ENCODE peak calls at places on chromosomes 13 and 19, in eight cellular contexts. One of them, this sample, is unnamed.

GRCh38 chr13:25608181-25608580 is 236.4 kb downstream of the ATP8A2 start:
- DNase-seq in NK-92 treated with Interleukin-12 subunit alpha and Interleukin-12 subunit beta, amount 100 ng/mL, for 24 hours: no peak
- DNase-seq in cardiac muscle cell: no peak
- DNase-seq in dermis blood vessel endothelial cell: no peak
- DNase-seq in neural progenitor cell: no peak
- DNase-seq in stimulated activated CD4-positive, alpha-beta T cell treated with anti-CD3 and anti-CD28 coated beads, Interleukin-1b, Interleukin-23, amount 100 ng/mL, for 24 hours: no peak
- DNase-seq in PC-3: no peak
- DNase-seq in HS-5: no peak
- DNase-seq in this sample: no peak

GRCh38 chr13:41847216-41847615 is 113.7 kb downstream of the VWA8 start:
- DNase-seq in stimulated activated CD4-positive, alpha-beta T cell treated with anti-CD3 and anti-CD28 coated beads, Interleukin-1b, Interleukin-23, amount 100 ng/mL, for 24 hours: no peak
- DNase-seq in cardiac muscle cell: no peak
- DNase-seq in HS-5: no peak
- DNase-seq in PC-3: no peak
- DNase-seq in dermis blood vessel endothelial cell: no peak
- DNase-seq in NK-92 treated with Interleukin-12 subunit alpha and Interleukin-12 subunit beta, amount 100 ng/mL, for 24 hours: no peak
- DNase-seq in neural progenitor cell: no peak
- DNase-seq in this sample: no peak

GRCh38 chr13:20360041-20360491 is 127.9 kb upstream of the GJB6 start:
- DNase-seq in HS-5: no peak
- DNase-seq in cardiac muscle cell: no peak
- DNase-seq in neural progenitor cell: no peak
- DNase-seq in NK-92 treated with Interleukin-12 subunit alpha and Interleukin-12 subunit beta, amount 100 ng/mL, for 24 hours: no peak
- DNase-seq in dermis blood vessel endothelial cell: no peak
- DNase-seq in stimulated activated CD4-positive, alpha-beta T cell treated with anti-CD3 and anti-CD28 coated beads, Interleukin-1b, Interleukin-23, amount 100 ng/mL, for 24 hours: no peak
- DNase-seq in PC-3: peak; percentile 70
- DNase-seq in this sample: no peak

GRCh38 chr19:50383307-50383851 is 768 bp upstream of the POLD1 start:
- DNase-seq in NK-92 treated with Interleukin-12 subunit alpha and Interleukin-12 subunit beta, amount 100 ng/mL, for 24 hours: no peak
- DNase-seq in stimulated activated CD4-positive, alpha-beta T cell treated with anti-CD3 and anti-CD28 coated beads, Interleukin-1b, Interleukin-23, amount 100 ng/mL, for 24 hours: no peak
- DNase-seq in PC-3: no peak
- DNase-seq in cardiac muscle cell: no peak
- DNase-seq in neural progenitor cell: no peak
- DNase-seq in dermis blood vessel endothelial cell: no peak
- DNase-seq in HS-5: no peak
- DNase-seq in this sample: no peak

GRCh38 chr13:97018029-97018819 is 23.9 kb upstream of the OXGR1 start:
- DNase-seq in cardiac muscle cell: peak; percentile 68
- DNase-seq in neural progenitor cell: peak; percentile 67
- DNase-seq in dermis blood vessel endothelial cell: peak; percentile 80
- DNase-seq in stimulated activated CD4-positive, alpha-beta T cell treated with anti-CD3 and anti-CD28 coated beads, Interleukin-1b, Interleukin-23, amount 100 ng/mL, for 24 hours: peak; percentile 4
- DNase-seq in HS-5: no peak
- DNase-seq in NK-92 treated with Interleukin-12 subunit alpha and Interleukin-12 subunit beta, amount 100 ng/mL, for 24 hours: no peak
- DNase-seq in PC-3: peak; percentile 72
- DNase-seq in this sample: peak; percentile 74

GRCh38 chr13:30720470-30720869 is 14.9 kb upstream of the ALOX5AP start:
- DNase-seq in PC-3: no peak
- DNase-seq in cardiac muscle cell: no peak
- DNase-seq in HS-5: no peak
- DNase-seq in NK-92 treated with Interleukin-12 subunit alpha and Interleukin-12 subunit beta, amount 100 ng/mL, for 24 hours: no peak
- DNase-seq in neural progenitor cell: no peak
- DNase-seq in dermis blood vessel endothelial cell: no peak
- DNase-seq in stimulated activated CD4-positive, alpha-beta T cell treated with anti-CD3 and anti-CD28 coated beads, Interleukin-1b, Interleukin-23, amount 100 ng/mL, for 24 hours: no peak
- DNase-seq in this sample: no peak

GRCh38 chr13:97259787-97260641 is 37.9 kb downstream of the MBNL2 start:
- DNase-seq in NK-92 treated with Interleukin-12 subunit alpha and Interleukin-12 subunit beta, amount 100 ng/mL, for 24 hours: no peak
- DNase-seq in neural progenitor cell: no peak
- DNase-seq in stimulated activated CD4-positive, alpha-beta T cell treated with anti-CD3 and anti-CD28 coated beads, Interleukin-1b, Interleukin-23, amount 100 ng/mL, for 24 hours: no peak
- DNase-seq in PC-3: peak; percentile 49
- DNase-seq in HS-5: peak; percentile 35
- DNase-seq in dermis blood vessel endothelial cell: peak; percentile 81
- DNase-seq in cardiac muscle cell: no peak
- DNase-seq in this sample: peak; percentile 9

GRCh38 chr19:10289167-10289835 is 451 bp upstream of the ICAM5 start:
- DNase-seq in dermis blood vessel endothelial cell: peak; percentile 45
- DNase-seq in HS-5: peak; percentile 80
- DNase-seq in neural progenitor cell: peak; percentile 73
- DNase-seq in stimulated activated CD4-positive, alpha-beta T cell treated with anti-CD3 and anti-CD28 coated beads, Interleukin-1b, Interleukin-23, amount 100 ng/mL, for 24 hours: no peak
- DNase-seq in NK-92 treated with Interleukin-12 subunit alpha and Interleukin-12 subunit beta, amount 100 ng/mL, for 24 hours: peak; percentile 52
- DNase-seq in PC-3: peak; percentile 45
- DNase-seq in cardiac muscle cell: peak; percentile 77
- DNase-seq in this sample: no peak

GRCh38 chr19:23283925-23284324 is 33.7 kb upstream of the ZNF724 start:
- DNase-seq in NK-92 treated with Interleukin-12 subunit alpha and Interleukin-12 subunit beta, amount 100 ng/mL, for 24 hours: no peak
- DNase-seq in PC-3: peak; percentile 24
- DNase-seq in neural progenitor cell: peak; percentile 55
- DNase-seq in cardiac muscle cell: peak; percentile 18
- DNase-seq in dermis blood vessel endothelial cell: peak; percentile 49
- DNase-seq in stimulated activated CD4-positive, alpha-beta T cell treated with anti-CD3 and anti-CD28 coated beads, Interleukin-1b, Interleukin-23, amount 100 ng/mL, for 24 hours: peak; percentile 29
- DNase-seq in HS-5: no peak
- DNase-seq in this sample: peak; percentile 49

GRCh38 chr13:42747399-42747873 is 33.9 kb upstream of the FAM216B start:
- DNase-seq in HS-5: peak; percentile 19
- DNase-seq in NK-92 treated with Interleukin-12 subunit alpha and Interleukin-12 subunit beta, amount 100 ng/mL, for 24 hours: no peak
- DNase-seq in dermis blood vessel endothelial cell: peak; percentile 0
- DNase-seq in stimulated activated CD4-positive, alpha-beta T cell treated with anti-CD3 and anti-CD28 coated beads, Interleukin-1b, Interleukin-23, amount 100 ng/mL, for 24 hours: no peak
- DNase-seq in neural progenitor cell: no peak
- DNase-seq in PC-3: peak; percentile 64
- DNase-seq in cardiac muscle cell: no peak
- DNase-seq in this sample: peak; percentile 14

GRCh38 chr19:412356-413355 is 3.7 kb upstream of the C2CD4C start:
- DNase-seq in dermis blood vessel endothelial cell: no peak
- DNase-seq in NK-92 treated with Interleukin-12 subunit alpha and Interleukin-12 subunit beta, amount 100 ng/mL, for 24 hours: no peak
- DNase-seq in neural progenitor cell: peak; percentile 82
- DNase-seq in cardiac muscle cell: no peak
- DNase-seq in stimulated activated CD4-positive, alpha-beta T cell treated with anti-CD3 and anti-CD28 coated beads, Interleukin-1b, Interleukin-23, amount 100 ng/mL, for 24 hours: no peak
- DNase-seq in HS-5: no peak
- DNase-seq in PC-3: no peak
- DNase-seq in this sample: no peak

GRCh38 chr19:7916137-7916907 is 1.7 kb downstream of the TGFBR3L start:
- DNase-seq in neural progenitor cell: peak; percentile 74
- DNase-seq in stimulated activated CD4-positive, alpha-beta T cell treated with anti-CD3 and anti-CD28 coated beads, Interleukin-1b, Interleukin-23, amount 100 ng/mL, for 24 hours: no peak
- DNase-seq in NK-92 treated with Interleukin-12 subunit alpha and Interleukin-12 subunit beta, amount 100 ng/mL, for 24 hours: no peak
- DNase-seq in HS-5: no peak
- DNase-seq in cardiac muscle cell: peak; percentile 34
- DNase-seq in dermis blood vessel endothelial cell: no peak
- DNase-seq in PC-3: peak; percentile 42
- DNase-seq in this sample: no peak

GRCh38 chr19:35488677-35489076 is 1.6 kb downstream of the KRTDAP start:
- DNase-seq in NK-92 treated with Interleukin-12 subunit alpha and Interleukin-12 subunit beta, amount 100 ng/mL, for 24 hours: no peak
- DNase-seq in HS-5: no peak
- DNase-seq in PC-3: no peak
- DNase-seq in neural progenitor cell: no peak
- DNase-seq in stimulated activated CD4-positive, alpha-beta T cell treated with anti-CD3 and anti-CD28 coated beads, Interleukin-1b, Interleukin-23, amount 100 ng/mL, for 24 hours: no peak
- DNase-seq in dermis blood vessel endothelial cell: no peak
- DNase-seq in cardiac muscle cell: no peak
- DNase-seq in this sample: no peak

GRCh38 chr13:110894086-110894485 is 20.8 kb downstream of the ANKRD10 start:
- DNase-seq in cardiac muscle cell: no peak
- DNase-seq in HS-5: no peak
- DNase-seq in PC-3: no peak
- DNase-seq in stimulated activated CD4-positive, alpha-beta T cell treated with anti-CD3 and anti-CD28 coated beads, Interleukin-1b, Interleukin-23, amount 100 ng/mL, for 24 hours: no peak
- DNase-seq in neural progenitor cell: no peak
- DNase-seq in NK-92 treated with Interleukin-12 subunit alpha and Interleukin-12 subunit beta, amount 100 ng/mL, for 24 hours: no peak
- DNase-seq in dermis blood vessel endothelial cell: no peak
- DNase-seq in this sample: no peak

GRCh38 chr13:97221989-97222700 is at the start of gene MBNL2:
- DNase-seq in HS-5: peak; percentile 57
- DNase-seq in cardiac muscle cell: peak; percentile 92
- DNase-seq in stimulated activated CD4-positive, alpha-beta T cell treated with anti-CD3 and anti-CD28 coated beads, Interleukin-1b, Interleukin-23, amount 100 ng/mL, for 24 hours: peak; percentile 53
- DNase-seq in dermis blood vessel endothelial cell: peak; percentile 97
- DNase-seq in NK-92 treated with Interleukin-12 subunit alpha and Interleukin-12 subunit beta, amount 100 ng/mL, for 24 hours: peak; percentile 33
- DNase-seq in neural progenitor cell: peak; percentile 87
- DNase-seq in PC-3: peak; percentile 87
- DNase-seq in this sample: peak; percentile 91

GRCh38 chr13:99640260-99640659 is 139.0 kb downstream of the TM9SF2 start:
- DNase-seq in HS-5: no peak
- DNase-seq in dermis blood vessel endothelial cell: no peak
- DNase-seq in neural progenitor cell: no peak
- DNase-seq in PC-3: no peak
- DNase-seq in stimulated activated CD4-positive, alpha-beta T cell treated with anti-CD3 and anti-CD28 coated beads, Interleukin-1b, Interleukin-23, amount 100 ng/mL, for 24 hours: no peak
- DNase-seq in NK-92 treated with Interleukin-12 subunit alpha and Interleukin-12 subunit beta, amount 100 ng/mL, for 24 hours: no peak
- DNase-seq in cardiac muscle cell: no peak
- DNase-seq in this sample: peak; percentile 65

GRCh38 chr19:27744926-27745844 is 1467.8 kb downstream of the UQCRFS1 start:
- DNase-seq in neural progenitor cell: no peak
- DNase-seq in HS-5: no peak
- DNase-seq in PC-3: no peak
- DNase-seq in cardiac muscle cell: no peak
- DNase-seq in stimulated activated CD4-positive, alpha-beta T cell treated with anti-CD3 and anti-CD28 coated beads, Interleukin-1b, Interleukin-23, amount 100 ng/mL, for 24 hours: no peak
- DNase-seq in dermis blood vessel endothelial cell: no peak
- DNase-seq in NK-92 treated with Interleukin-12 subunit alpha and Interleukin-12 subunit beta, amount 100 ng/mL, for 24 hours: no peak
- DNase-seq in this sample: peak; percentile 55

GRCh38 chr19:3857449-3858003 is 11.3 kb downstream of the ZFR2 start:
- DNase-seq in NK-92 treated with Interleukin-12 subunit alpha and Interleukin-12 subunit beta, amount 100 ng/mL, for 24 hours: no peak
- DNase-seq in stimulated activated CD4-positive, alpha-beta T cell treated with anti-CD3 and anti-CD28 coated beads, Interleukin-1b, Interleukin-23, amount 100 ng/mL, for 24 hours: no peak
- DNase-seq in cardiac muscle cell: peak; percentile 31
- DNase-seq in neural progenitor cell: no peak
- DNase-seq in HS-5: no peak
- DNase-seq in dermis blood vessel endothelial cell: no peak
- DNase-seq in PC-3: no peak
- DNase-seq in this sample: peak; percentile 62

GRCh38 chr13:24648271-24648670 is 31.9 kb upstream of the ATP12A start:
- DNase-seq in NK-92 treated with Interleukin-12 subunit alpha and Interleukin-12 subunit beta, amount 100 ng/mL, for 24 hours: no peak
- DNase-seq in dermis blood vessel endothelial cell: no peak
- DNase-seq in PC-3: no peak
- DNase-seq in neural progenitor cell: no peak
- DNase-seq in stimulated activated CD4-positive, alpha-beta T cell treated with anti-CD3 and anti-CD28 coated beads, Interleukin-1b, Interleukin-23, amount 100 ng/mL, for 24 hours: no peak
- DNase-seq in HS-5: no peak
- DNase-seq in cardiac muscle cell: no peak
- DNase-seq in this sample: no peak

GRCh38 chr19:30941591-30941990 is 407.6 kb downstream of the TSHZ3 start:
- DNase-seq in neural progenitor cell: no peak
- DNase-seq in dermis blood vessel endothelial cell: no peak
- DNase-seq in PC-3: no peak
- DNase-seq in cardiac muscle cell: no peak
- DNase-seq in NK-92 treated with Interleukin-12 subunit alpha and Interleukin-12 subunit beta, amount 100 ng/mL, for 24 hours: no peak
- DNase-seq in stimulated activated CD4-positive, alpha-beta T cell treated with anti-CD3 and anti-CD28 coated beads, Interleukin-1b, Interleukin-23, amount 100 ng/mL, for 24 hours: no peak
- DNase-seq in HS-5: no peak
- DNase-seq in this sample: no peak

GRCh38 chr13:36788276-36788675 is 30.7 kb upstream of the RFXAP start:
- DNase-seq in dermis blood vessel endothelial cell: no peak
- DNase-seq in PC-3: peak; percentile 78
- DNase-seq in NK-92 treated with Interleukin-12 subunit alpha and Interleukin-12 subunit beta, amount 100 ng/mL, for 24 hours: no peak
- DNase-seq in stimulated activated CD4-positive, alpha-beta T cell treated with anti-CD3 and anti-CD28 coated beads, Interleukin-1b, Interleukin-23, amount 100 ng/mL, for 24 hours: no peak
- DNase-seq in neural progenitor cell: no peak
- DNase-seq in HS-5: peak; percentile 20
- DNase-seq in cardiac muscle cell: no peak
- DNase-seq in this sample: no peak

GRCh38 chr19:6464070-6464873 is at the start of gene CRB3:
- DNase-seq in stimulated activated CD4-positive, alpha-beta T cell treated with anti-CD3 and anti-CD28 coated beads, Interleukin-1b, Interleukin-23, amount 100 ng/mL, for 24 hours: no peak
- DNase-seq in dermis blood vessel endothelial cell: no peak
- DNase-seq in cardiac muscle cell: no peak
- DNase-seq in HS-5: no peak
- DNase-seq in neural progenitor cell: peak; percentile 53
- DNase-seq in NK-92 treated with Interleukin-12 subunit alpha and Interleukin-12 subunit beta, amount 100 ng/mL, for 24 hours: no peak
- DNase-seq in PC-3: peak; percentile 93
- DNase-seq in this sample: no peak

GRCh38 chr13:111114362-111115050 is 604 bp upstream of the ARHGEF7 start:
- DNase-seq in NK-92 treated with Interleukin-12 subunit alpha and Interleukin-12 subunit beta, amount 100 ng/mL, for 24 hours: no peak
- DNase-seq in stimulated activated CD4-positive, alpha-beta T cell treated with anti-CD3 and anti-CD28 coated beads, Interleukin-1b, Interleukin-23, amount 100 ng/mL, for 24 hours: no peak
- DNase-seq in dermis blood vessel endothelial cell: peak; percentile 47
- DNase-seq in cardiac muscle cell: peak; percentile 54
- DNase-seq in PC-3: no peak
- DNase-seq in neural progenitor cell: peak; percentile 53
- DNase-seq in HS-5: no peak
- DNase-seq in this sample: no peak

GRCh38 chr13:82758056-82758455 is 1124.2 kb downstream of the SLITRK1 start:
- DNase-seq in neural progenitor cell: peak; percentile 41
- DNase-seq in dermis blood vessel endothelial cell: no peak
- DNase-seq in cardiac muscle cell: peak; percentile 13
- DNase-seq in NK-92 treated with Interleukin-12 subunit alpha and Interleukin-12 subunit beta, amount 100 ng/mL, for 24 hours: no peak
- DNase-seq in HS-5: no peak
- DNase-seq in stimulated activated CD4-positive, alpha-beta T cell treated with anti-CD3 and anti-CD28 coated beads, Interleukin-1b, Interleukin-23, amount 100 ng/mL, for 24 hours: no peak
- DNase-seq in PC-3: peak; percentile 48
- DNase-seq in this sample: peak; percentile 24

GRCh38 chr13:33272531-33273124 is 12.9 kb downstream of the STARD13 start:
- DNase-seq in cardiac muscle cell: no peak
- DNase-seq in PC-3: peak; percentile 57
- DNase-seq in NK-92 treated with Interleukin-12 subunit alpha and Interleukin-12 subunit beta, amount 100 ng/mL, for 24 hours: no peak
- DNase-seq in dermis blood vessel endothelial cell: peak; percentile 21
- DNase-seq in HS-5: no peak
- DNase-seq in stimulated activated CD4-positive, alpha-beta T cell treated with anti-CD3 and anti-CD28 coated beads, Interleukin-1b, Interleukin-23, amount 100 ng/mL, for 24 hours: no peak
- DNase-seq in neural progenitor cell: no peak
- DNase-seq in this sample: no peak

GRCh38 chr19:17490411-17490810 is 20.1 kb downstream of the SLC27A1 start:
- DNase-seq in NK-92 treated with Interleukin-12 subunit alpha and Interleukin-12 subunit beta, amount 100 ng/mL, for 24 hours: no peak
- DNase-seq in dermis blood vessel endothelial cell: no peak
- DNase-seq in stimulated activated CD4-positive, alpha-beta T cell treated with anti-CD3 and anti-CD28 coated beads, Interleukin-1b, Interleukin-23, amount 100 ng/mL, for 24 hours: no peak
- DNase-seq in neural progenitor cell: no peak
- DNase-seq in HS-5: no peak
- DNase-seq in PC-3: no peak
- DNase-seq in cardiac muscle cell: no peak
- DNase-seq in this sample: no peak

GRCh38 chr13:33931397-33931987 is 113.5 kb downstream of the RFC3 start:
- DNase-seq in NK-92 treated with Interleukin-12 subunit alpha and Interleukin-12 subunit beta, amount 100 ng/mL, for 24 hours: no peak
- DNase-seq in PC-3: peak; percentile 75
- DNase-seq in cardiac muscle cell: peak; percentile 75
- DNase-seq in neural progenitor cell: peak; percentile 73
- DNase-seq in HS-5: no peak
- DNase-seq in stimulated activated CD4-positive, alpha-beta T cell treated with anti-CD3 and anti-CD28 coated beads, Interleukin-1b, Interleukin-23, amount 100 ng/mL, for 24 hours: no peak
- DNase-seq in dermis blood vessel endothelial cell: peak; percentile 70
- DNase-seq in this sample: peak; percentile 44

GRCh38 chr13:76455960-76456359 is 430.2 kb downstream of the KCTD12 start:
- DNase-seq in cardiac muscle cell: no peak
- DNase-seq in HS-5: no peak
- DNase-seq in PC-3: peak; percentile 48
- DNase-seq in NK-92 treated with Interleukin-12 subunit alpha and Interleukin-12 subunit beta, amount 100 ng/mL, for 24 hours: no peak
- DNase-seq in neural progenitor cell: no peak
- DNase-seq in stimulated activated CD4-positive, alpha-beta T cell treated with anti-CD3 and anti-CD28 coated beads, Interleukin-1b, Interleukin-23, amount 100 ng/mL, for 24 hours: no peak
- DNase-seq in dermis blood vessel endothelial cell: peak; percentile 33
- DNase-seq in this sample: peak; percentile 74

GRCh38 chr13:98647121-98647520 is 70.2 kb upstream of the STK24 start:
- DNase-seq in NK-92 treated with Interleukin-12 subunit alpha and Interleukin-12 subunit beta, amount 100 ng/mL, for 24 hours: no peak
- DNase-seq in neural progenitor cell: no peak
- DNase-seq in dermis blood vessel endothelial cell: no peak
- DNase-seq in PC-3: no peak
- DNase-seq in HS-5: no peak
- DNase-seq in cardiac muscle cell: no peak
- DNase-seq in stimulated activated CD4-positive, alpha-beta T cell treated with anti-CD3 and anti-CD28 coated beads, Interleukin-1b, Interleukin-23, amount 100 ng/mL, for 24 hours: no peak
- DNase-seq in this sample: peak; percentile 52

GRCh38 chr19:10915511-10916091 is 12.8 kb downstream of the YIPF2 start:
- DNase-seq in dermis blood vessel endothelial cell: no peak
- DNase-seq in neural progenitor cell: no peak
- DNase-seq in PC-3: peak; percentile 88
- DNase-seq in stimulated activated CD4-positive, alpha-beta T cell treated with anti-CD3 and anti-CD28 coated beads, Interleukin-1b, Interleukin-23, amount 100 ng/mL, for 24 hours: no peak
- DNase-seq in cardiac muscle cell: no peak
- DNase-seq in NK-92 treated with Interleukin-12 subunit alpha and Interleukin-12 subunit beta, amount 100 ng/mL, for 24 hours: no peak
- DNase-seq in HS-5: peak; percentile 92
- DNase-seq in this sample: no peak

GRCh38 chr19:1051791-1052190 is 11.9 kb downstream of the ABCA7 start:
- DNase-seq in cardiac muscle cell: no peak
- DNase-seq in NK-92 treated with Interleukin-12 subunit alpha and Interleukin-12 subunit beta, amount 100 ng/mL, for 24 hours: no peak
- DNase-seq in dermis blood vessel endothelial cell: no peak
- DNase-seq in neural progenitor cell: no peak
- DNase-seq in stimulated activated CD4-positive, alpha-beta T cell treated with anti-CD3 and anti-CD28 coated beads, Interleukin-1b, Interleukin-23, amount 100 ng/mL, for 24 hours: no peak
- DNase-seq in PC-3: no peak
- DNase-seq in HS-5: no peak
- DNase-seq in this sample: no peak

GRCh38 chr19:38877781-38878574 is at the start of gene RINL:
- DNase-seq in stimulated activated CD4-positive, alpha-beta T cell treated with anti-CD3 and anti-CD28 coated beads, Interleukin-1b, Interleukin-23, amount 100 ng/mL, for 24 hours: no peak
- DNase-seq in cardiac muscle cell: no peak
- DNase-seq in dermis blood vessel endothelial cell: peak; percentile 48
- DNase-seq in HS-5: no peak
- DNase-seq in neural progenitor cell: no peak
- DNase-seq in NK-92 treated with Interleukin-12 subunit alpha and Interleukin-12 subunit beta, amount 100 ng/mL, for 24 hours: peak; percentile 69
- DNase-seq in PC-3: no peak
- DNase-seq in this sample: no peak

This sample was measured in SJCRH30.